ENCODE peak calls at places on chromosomes 13 and 19, in six cellular contexts. T, L, K, Q, C and A are unnamed samples.

GRCh38 chr13:52695856-52696255 is 43.2 kb downstream of the SUGT1 start:
- DNase-seq in K (no peak), T (no peak), L (no peak), Q (no peak), C (no peak), A (peak; percentile 73)

GRCh38 chr13:104408733-104409132 is 1342.5 kb upstream of the SLC10A2 start:
- DNase-seq in L (no peak), Q (peak; percentile 0), C (no peak), K (no peak), T (no peak), A (peak; percentile 5)

GRCh38 chr13:72959643-72960042 is 99.2 kb upstream of the KLF5 start:
- DNase-seq in K (no peak), Q (no peak), C (no peak), T (no peak), L (no peak), A (no peak)

GRCh38 chr13:58324130-58324529 is 692.6 kb downstream of the PCDH17 start:
- DNase-seq in C (no peak), Q (no peak), L (no peak), K (no peak), T (no peak), A (no peak)

GRCh38 chr13:89568276-89568675 is 1779.2 kb upstream of the MIR17HG start:
- DNase-seq in C (no peak), K (peak; percentile 12), T (no peak), Q (no peak), L (no peak), A (no peak)

GRCh38 chr19:11378319-11379189 is 4.1 kb downstream of the SWSAP1 start:
- DNase-seq in L (peak; percentile 86), K (no peak), T (no peak), C (peak; percentile 63), Q (peak; percentile 49), A (peak; percentile 81)

GRCh38 chr19:19420570-19421301 is 15.3 kb downstream of the GATAD2A start:
- DNase-seq in L (peak; percentile 19), Q (no peak), C (no peak), T (no peak), K (no peak), A (no peak)

GRCh38 chr19:33260628-33261418 is 35.2 kb upstream of the SLC7A10 start:
- DNase-seq in K (no peak), L (no peak), Q (no peak), C (no peak), T (no peak), A (no peak)

GRCh38 chr13:99989376-99990044 is 7.9 kb downstream of the ZIC2 start:
- DNase-seq in Q (no peak), L (no peak), T (no peak), C (no peak), K (no peak), A (no peak)

GRCh38 chr13:24226762-24227161 is 66.2 kb downstream of the SPATA13 start:
- DNase-seq in K (no peak), T (no peak), L (no peak), Q (no peak), C (no peak), A (no peak)

GRCh38 chr13:24161010-24161775 is 673 bp downstream of the SPATA13 start:
- DNase-seq in T (no peak), C (no peak), Q (no peak), K (no peak), L (peak; percentile 14), A (no peak)

GRCh38 chr19:37484406-37485115 is 15.4 kb downstream of the ZNF570 start:
- DNase-seq in Q (no peak), C (no peak), L (no peak), T (no peak), K (no peak), A (no peak)